ENCODE peak calls at places on chromosomes 1 and 21, in nine cellular contexts. A is CD8-positive, alpha-beta memory T cell; B is heart left ventricle; Z is tibial nerve; R is heart right ventricle; I is CD8-positive, alpha-beta T cell; J is naive thymus-derived CD4-positive, alpha-beta T cell; W is CD4-positive, CD25-positive, alpha-beta regulatory T cell; S is foreskin keratinocyte. M is an unnamed sample. For H3K4me1, the result is how much of the 10 kb centered on the place peaks cover.

GRCh38 chr1:24888971-24889670 is 41.0 kb downstream of the RUNX3 start:
- DNase-seq in A (no peak), B (no peak), Z (no peak), R (no peak), I (no peak), J (no peak), W (no peak), S (peak), M (peak)

GRCh38 chr1:210739627-210740026 is 394.3 kb downstream of the KCNH1 start:
- DNase-seq in A (no peak), B (no peak), Z (no peak), R (no peak), I (no peak), J (no peak), W (no peak), S (no peak), M (peak)

GRCh38 chr1:54904476-54905048 is 17.6 kb upstream of the DHCR24 start:
- DNase-seq in A (no peak), B (no peak), Z (no peak), R (no peak), I (no peak), J (no peak), W (no peak), S (peak), M (peak)

GRCh38 chr1:200038645-200038986 is 11.1 kb downstream of the NR5A2 start:
- DNase-seq in A (no peak), B (no peak), Z (no peak), R (no peak), I (no peak), J (no peak), W (no peak), S (no peak), M (peak)

GRCh38 chr1:24826510-24826909 is 81.3 kb downstream of the CLIC4 start:
- DNase-seq in A (no peak), B (no peak), Z (no peak), R (no peak), I (no peak), J (no peak), W (no peak), S (no peak), M (no peak)

GRCh38 chr1:58738873-58739272 is 39.0 kb upstream of the MYSM1 start:
- DNase-seq in A (no peak), B (no peak), Z (no peak), R (no peak), I (no peak), J (no peak), W (no peak), S (no peak), M (no peak)

GRCh38 chr21:41359289-41359688 is 2.5 kb upstream of the MX2 start:
- DNase-seq in A (no peak), B (no peak), Z (no peak), R (no peak), I (no peak), J (no peak), W (no peak), S (no peak), M (no peak)

GRCh38 chr1:209882942-209883340 is 55.1 kb upstream of the SYT14 start:
- DNase-seq in A (no peak), B (no peak), Z (no peak), R (no peak), I (no peak), J (no peak), W (no peak), S (no peak), M (no peak)

GRCh38 chr1:15680614-15681345 is 3.3 kb upstream of the PLEKHM2 start:
- DNase-seq in A (no peak), B (no peak), Z (no peak), R (no peak), I (no peak), J (no peak), W (peak), S (peak), M (peak)

GRCh38 chr1:242178924-242179708 is 180.2 kb upstream of the MAP1LC3C start:
- DNase-seq in A (no peak), B (no peak), Z (no peak), R (no peak), I (no peak), J (no peak), W (no peak), S (no peak), M (no peak)

DNA sequence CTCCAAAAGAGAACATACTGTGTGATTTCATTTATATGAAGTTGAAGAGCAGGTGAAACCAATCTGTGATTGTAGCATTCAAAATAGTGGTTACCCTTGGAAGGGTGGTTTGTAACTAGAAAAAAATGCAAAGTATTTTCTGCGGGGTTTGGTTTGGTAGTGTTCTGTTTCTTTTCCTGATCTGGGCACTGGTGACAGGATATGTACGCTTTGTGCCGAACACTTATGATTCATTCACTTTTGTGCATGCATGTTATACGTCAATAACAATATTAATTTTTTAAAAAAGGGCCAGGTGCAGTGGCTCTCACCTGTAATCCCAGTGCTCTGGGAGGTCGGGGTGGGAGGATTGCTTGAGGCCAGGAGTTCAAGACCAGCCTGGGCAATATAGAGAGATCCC is 63.8 kb downstream of the CD34 start:
- DNase-seq in A (no peak), B (no peak), Z (no peak), R (no peak), I (no peak), J (no peak), W (no peak), S (peak), M (no peak)
- H3K27ac ChIP-seq in A (no peak), B (no peak), Z (no peak), R (no peak), I (no peak), J (no peak), W (no peak), S (peak), M (no peak)

GRCh38 chr1:1204998-1205768 is 1.2 kb downstream of the TNFRSF18 start:
- DNase-seq in A (no peak), B (no peak), Z (no peak), R (no peak), I (no peak), J (no peak), W (no peak), S (no peak), M (no peak)

GRCh38 chr1:1202831-1203560 is 3.4 kb downstream of the TNFRSF18 start:
- DNase-seq in A (no peak), B (no peak), Z (no peak), R (peak), I (no peak), J (no peak), W (no peak), S (no peak), M (no peak)

GRCh38 chr1:1205769-1206375 is 520 bp downstream of the TNFRSF18 start:
- DNase-seq in A (no peak), B (no peak), Z (no peak), R (peak), I (no peak), J (no peak), W (no peak), S (no peak), M (no peak)

GRCh38 chr1:1203561-1204424 is 2.6 kb downstream of the TNFRSF18 start:
- DNase-seq in A (no peak), B (no peak), Z (no peak), R (peak), I (no peak), J (no peak), W (no peak), S (no peak), M (no peak)

DNA sequence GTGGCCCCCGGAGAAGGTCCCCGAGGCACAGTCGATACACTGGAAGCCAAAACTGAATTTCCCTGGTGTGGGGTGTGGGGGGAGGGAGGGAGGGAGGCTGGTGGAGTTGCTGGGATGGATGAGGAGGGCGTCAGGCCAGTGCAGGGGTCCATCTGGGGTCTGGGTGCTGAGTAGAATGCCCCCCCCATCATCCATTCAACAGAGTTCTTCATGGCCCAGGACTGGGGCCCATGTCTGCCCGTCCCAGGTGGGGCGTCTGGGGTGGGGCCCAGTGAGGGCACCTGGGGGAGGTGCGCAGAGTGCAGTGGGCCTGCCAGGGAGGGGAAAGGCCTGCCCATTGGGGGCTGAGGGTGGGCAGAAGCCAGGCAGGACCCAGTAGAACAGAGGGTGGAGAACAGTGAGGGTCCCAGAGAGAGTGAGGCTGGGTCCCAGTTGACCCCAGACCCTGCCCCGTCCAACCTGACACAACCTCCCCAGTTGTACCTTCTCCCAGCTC is 1.9 kb downstream of the TNFRSF18 start:
- DNase-seq in A (no peak), B (no peak), Z (no peak), R (no peak), I (no peak), J (no peak), W (no peak), S (no peak), M (no peak)
- H3K4me1 ChIP-seq in A (under half), B (under half), Z (under half), R (under half), I (under half), J (under half), W (half or more), S (under half), M (half or more)

GRCh38 chr1:164765557-164765956 is 206.6 kb downstream of the PBX1 start:
- DNase-seq in A (no peak), B (no peak), Z (no peak), R (no peak), I (no peak), J (no peak), W (no peak), S (peak), M (peak)

GRCh38 chr1:164768045-164768402 is 209.0 kb downstream of the PBX1 start:
- DNase-seq in A (no peak), B (no peak), Z (no peak), R (no peak), I (no peak), J (no peak), W (no peak), S (no peak), M (peak)

GRCh38 chr1:164765993-164766720 is 207.2 kb downstream of the PBX1 start:
- DNase-seq in A (no peak), B (no peak), Z (no peak), R (no peak), I (no peak), J (no peak), W (no peak), S (no peak), M (peak)

GRCh38 chr1:164768619-164769018 is 209.6 kb downstream of the PBX1 start:
- DNase-seq in A (no peak), B (no peak), Z (no peak), R (no peak), I (no peak), J (no peak), W (no peak), S (no peak), M (no peak)

GRCh38 chr1:164767257-164768044 is 208.5 kb downstream of the PBX1 start:
- DNase-seq in A (no peak), B (no peak), Z (no peak), R (no peak), I (no peak), J (no peak), W (no peak), S (no peak), M (peak)
- H3K27ac ChIP-seq in A (no peak), B (peak), Z (peak), R (peak), I (no peak), J (no peak), W (no peak), S (no peak), M (peak)

DNA sequence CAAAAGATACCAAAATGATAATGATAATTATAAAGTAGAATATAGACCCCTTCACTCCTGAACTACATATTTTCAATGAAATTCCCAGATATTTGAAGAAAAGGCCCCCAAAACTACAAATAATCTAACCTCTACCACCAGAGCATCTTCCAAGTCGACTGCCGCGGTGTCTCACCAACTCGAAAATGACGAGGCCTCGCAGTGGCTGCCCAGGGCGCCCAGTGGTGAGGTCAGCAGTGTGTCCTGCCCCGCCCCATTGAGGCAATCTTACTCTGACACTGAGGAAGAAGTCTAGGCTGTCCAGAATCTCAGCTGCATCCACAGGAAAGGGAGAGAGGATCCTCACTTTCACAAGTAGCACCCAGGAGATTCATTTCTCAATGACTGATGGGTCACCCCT is 5.2 kb downstream of the DUSP10 start:
- DNase-seq in A (no peak), B (no peak), Z (no peak), R (no peak), I (no peak), J (no peak), W (no peak), S (no peak), M (no peak)
- H3K4me1 ChIP-seq in A (under half), B (under half), Z (under half), R (under half), I (under half), J (under half), W (half or more), S (under half), M (under half)

M was measured in mesenchymal stem cell.